ENCODE peak calls at places on chromosomes 11 and 22, in seven cellular contexts. One of them, this sample, is unnamed.

GRCh38 chr22:40156001-40156516 is 21.7 kb upstream of the TNRC6B start:
- DNase-seq in GM04504: no peak
- DNase-seq in GM12865: peak
- DNase-seq in erythroblast: peak
- DNase-seq in T47D: peak
- DNase-seq in AG04450: no peak
- DNase-seq in activated CD4-positive, CD25-positive, alpha-beta regulatory T cell treated with anti-CD3 and anti-CD28 coated beads, Interleukin-2, amount 50 U/mL, for 72 hours: no peak
- DNase-seq in this sample: no peak

GRCh38 chr11:121240650-121241299 is 51.8 kb upstream of the SC5D start:
- DNase-seq in activated CD4-positive, CD25-positive, alpha-beta regulatory T cell treated with anti-CD3 and anti-CD28 coated beads, Interleukin-2, amount 50 U/mL, for 72 hours: no peak
- DNase-seq in GM04504: peak
- DNase-seq in T47D: no peak
- DNase-seq in GM12865: no peak
- DNase-seq in erythroblast: no peak
- DNase-seq in AG04450: no peak
- DNase-seq in this sample: no peak

GRCh38 chr11:391117-392017 is 2.6 kb upstream of the PKP3 start:
- DNase-seq in GM12865: no peak
- DNase-seq in T47D: no peak
- DNase-seq in GM04504: no peak
- DNase-seq in AG04450: no peak
- DNase-seq in erythroblast: no peak
- DNase-seq in activated CD4-positive, CD25-positive, alpha-beta regulatory T cell treated with anti-CD3 and anti-CD28 coated beads, Interleukin-2, amount 50 U/mL, for 72 hours: no peak
- DNase-seq in this sample: no peak

GRCh38 chr11:128130052-128130451 is 457.3 kb downstream of the ETS1 start:
- DNase-seq in GM04504: no peak
- DNase-seq in T47D: no peak
- DNase-seq in AG04450: no peak
- DNase-seq in activated CD4-positive, CD25-positive, alpha-beta regulatory T cell treated with anti-CD3 and anti-CD28 coated beads, Interleukin-2, amount 50 U/mL, for 72 hours: no peak
- DNase-seq in erythroblast: no peak
- DNase-seq in GM12865: no peak
- DNase-seq in this sample: no peak

GRCh38 chr11:66317766-66318575 is 1.1 kb upstream of the CD248 start:
- DNase-seq in GM12865: peak
- DNase-seq in T47D: no peak
- DNase-seq in GM04504: peak
- DNase-seq in erythroblast: no peak
- DNase-seq in activated CD4-positive, CD25-positive, alpha-beta regulatory T cell treated with anti-CD3 and anti-CD28 coated beads, Interleukin-2, amount 50 U/mL, for 72 hours: no peak
- DNase-seq in AG04450: peak
- DNase-seq in this sample: no peak

GRCh38 chr11:75475767-75476650 is 43.0 kb upstream of the KLHL35 start:
- DNase-seq in activated CD4-positive, CD25-positive, alpha-beta regulatory T cell treated with anti-CD3 and anti-CD28 coated beads, Interleukin-2, amount 50 U/mL, for 72 hours: no peak
- DNase-seq in GM04504: no peak
- DNase-seq in GM12865: peak
- DNase-seq in erythroblast: peak
- DNase-seq in T47D: no peak
- DNase-seq in AG04450: no peak
- DNase-seq in this sample: no peak

GRCh38 chr11:11862995-11863394 is 21.2 kb downstream of the USP47 start:
- DNase-seq in GM12865: no peak
- DNase-seq in GM04504: no peak
- DNase-seq in erythroblast: no peak
- DNase-seq in T47D: no peak
- DNase-seq in AG04450: no peak
- DNase-seq in activated CD4-positive, CD25-positive, alpha-beta regulatory T cell treated with anti-CD3 and anti-CD28 coated beads, Interleukin-2, amount 50 U/mL, for 72 hours: no peak
- DNase-seq in this sample: no peak

GRCh38 chr11:14611939-14612338 is 31.7 kb upstream of the PDE3B start:
- DNase-seq in T47D: no peak
- DNase-seq in AG04450: no peak
- DNase-seq in activated CD4-positive, CD25-positive, alpha-beta regulatory T cell treated with anti-CD3 and anti-CD28 coated beads, Interleukin-2, amount 50 U/mL, for 72 hours: no peak
- DNase-seq in GM12865: peak
- DNase-seq in erythroblast: no peak
- DNase-seq in GM04504: no peak
- DNase-seq in this sample: no peak

GRCh38 chr11:121035823-121036222 is 11.9 kb downstream of the TBCEL start:
- DNase-seq in AG04450: no peak
- DNase-seq in erythroblast: peak
- DNase-seq in GM04504: no peak
- DNase-seq in T47D: no peak
- DNase-seq in activated CD4-positive, CD25-positive, alpha-beta regulatory T cell treated with anti-CD3 and anti-CD28 coated beads, Interleukin-2, amount 50 U/mL, for 72 hours: no peak
- DNase-seq in GM12865: peak
- DNase-seq in this sample: no peak

GRCh38 chr22:49236541-49237075 is 591.1 kb downstream of the BRD1 start:
- DNase-seq in activated CD4-positive, CD25-positive, alpha-beta regulatory T cell treated with anti-CD3 and anti-CD28 coated beads, Interleukin-2, amount 50 U/mL, for 72 hours: no peak
- DNase-seq in T47D: no peak
- DNase-seq in GM12865: no peak
- DNase-seq in GM04504: no peak
- DNase-seq in AG04450: no peak
- DNase-seq in erythroblast: no peak
- DNase-seq in this sample: no peak

GRCh38 chr22:31278643-31279326 is 13.5 kb downstream of the PIK3IP1 start:
- DNase-seq in erythroblast: no peak
- DNase-seq in GM04504: no peak
- DNase-seq in AG04450: no peak
- DNase-seq in activated CD4-positive, CD25-positive, alpha-beta regulatory T cell treated with anti-CD3 and anti-CD28 coated beads, Interleukin-2, amount 50 U/mL, for 72 hours: no peak
- DNase-seq in GM12865: no peak
- DNase-seq in T47D: no peak
- DNase-seq in this sample: no peak

GRCh38 chr11:2807276-2807681 is 78.3 kb downstream of the CDKN1C start:
- DNase-seq in activated CD4-positive, CD25-positive, alpha-beta regulatory T cell treated with anti-CD3 and anti-CD28 coated beads, Interleukin-2, amount 50 U/mL, for 72 hours: no peak
- DNase-seq in erythroblast: no peak
- DNase-seq in T47D: no peak
- DNase-seq in GM12865: no peak
- DNase-seq in GM04504: no peak
- DNase-seq in AG04450: no peak
- DNase-seq in this sample: no peak

GRCh38 chr22:36425977-36426523 is 38.3 kb upstream of the MYH9 start:
- DNase-seq in GM04504: no peak
- DNase-seq in GM12865: peak
- DNase-seq in erythroblast: peak
- DNase-seq in T47D: no peak
- DNase-seq in AG04450: no peak
- DNase-seq in activated CD4-positive, CD25-positive, alpha-beta regulatory T cell treated with anti-CD3 and anti-CD28 coated beads, Interleukin-2, amount 50 U/mL, for 72 hours: no peak
- DNase-seq in this sample: no peak

GRCh38 chr11:55714982-55715888 is 53.2 kb downstream of the OR4C6 start:
- DNase-seq in erythroblast: no peak
- DNase-seq in T47D: no peak
- DNase-seq in GM04504: no peak
- DNase-seq in AG04450: no peak
- DNase-seq in GM12865: peak
- DNase-seq in activated CD4-positive, CD25-positive, alpha-beta regulatory T cell treated with anti-CD3 and anti-CD28 coated beads, Interleukin-2, amount 50 U/mL, for 72 hours: no peak
- DNase-seq in this sample: peak